ENCODE peak calls at places on chromosomes 5 and 9, in six cellular contexts. Y is coronary artery, F is mucosa of gallbladder, C is A549, Q is EH, N is transverse colon. D is an unnamed sample.

GRCh38 chr5:139046551-139046950 is 151.6 kb downstream of the SIL1 start:
- DNase-seq in Y (no peak), F (no peak), C (no peak), Q (peak), N (no peak), D (no peak)

GRCh38 chr5:89255845-89256463 is 373.0 kb upstream of the MEF2C start:
- DNase-seq in Y (no peak), F (no peak), C (peak), Q (peak), N (no peak), D (no peak)

GRCh38 chr9:98500337-98500919 is 208.3 kb downstream of the GABBR2 start:
- DNase-seq in Y (peak), F (no peak), C (no peak), Q (no peak), N (no peak), D (no peak)

GRCh38 chr5:34957857-34958690 is 28.7 kb downstream of the DNAJC21 start:
- DNase-seq in Y (no peak), F (no peak), C (peak), Q (peak), N (no peak), D (peak)

GRCh38 chr5:126647071-126647470 is 46.3 kb downstream of the PHAX start:
- DNase-seq in Y (no peak), F (no peak), C (no peak), Q (no peak), N (peak), D (no peak)

GRCh38 chr9:110835404-110835803 is 166.8 kb downstream of the MUSK start:
- DNase-seq in Y (no peak), F (no peak), C (peak), Q (peak), N (no peak), D (no peak)

GRCh38 chr5:141349917-141350619 is at the start of gene PCDHGB1:
- DNase-seq in Y (no peak), F (no peak), C (peak), Q (peak), N (peak), D (peak)

GRCh38 chr5:147509710-147510651 is at the start of gene DPYSL3:
- DNase-seq in Y (peak), F (peak), C (peak), Q (peak), N (peak), D (peak)